ENCODE peak calls at places on chromosomes 13 and 19, in ten cellular contexts. One of them, this sample, is unnamed.

GRCh38 chr13:98508280-98509074 is 68.4 kb downstream of the STK24 start:
- DNase-seq in ureter: no peak
- DNase-seq in sciatic nerve: no peak
- DNase-seq in HCT116: peak; percentile 78
- DNase-seq in posterior cingulate gyrus: no peak
- DNase-seq in left ventricle myocardium superior: no peak
- DNase-seq in stimulated activated CD4-positive, alpha-beta T cell treated with anti-CD3 and anti-CD28 coated beads, Interleukin-2, amount 100 ng/mL, for 24 hours: no peak
- DNase-seq in tibial artery: no peak
- DNase-seq in effector memory CD4-positive, alpha-beta T cell: no peak
- DNase-seq in H54: no peak
- DNase-seq in this sample: peak; percentile 29

GRCh38 chr19:1252221-1252817 is 3.9 kb downstream of the MIDN start:
- DNase-seq in ureter: peak; percentile 95
- DNase-seq in sciatic nerve: peak; percentile 92
- DNase-seq in HCT116: no peak
- DNase-seq in posterior cingulate gyrus: peak; percentile 96
- DNase-seq in left ventricle myocardium superior: peak; percentile 94
- DNase-seq in stimulated activated CD4-positive, alpha-beta T cell treated with anti-CD3 and anti-CD28 coated beads, Interleukin-2, amount 100 ng/mL, for 24 hours: peak; percentile 71
- DNase-seq in tibial artery: peak; percentile 95
- DNase-seq in effector memory CD4-positive, alpha-beta T cell: peak; percentile 58
- DNase-seq in H54: peak; percentile 71
- DNase-seq in this sample: peak; percentile 88

GRCh38 chr13:112733661-112734379 is 44.0 kb downstream of the ATP11A start:
- DNase-seq in ureter: no peak
- DNase-seq in sciatic nerve: no peak
- DNase-seq in HCT116: no peak
- DNase-seq in posterior cingulate gyrus: peak; percentile 35
- DNase-seq in left ventricle myocardium superior: no peak
- DNase-seq in stimulated activated CD4-positive, alpha-beta T cell treated with anti-CD3 and anti-CD28 coated beads, Interleukin-2, amount 100 ng/mL, for 24 hours: no peak
- DNase-seq in tibial artery: no peak
- DNase-seq in effector memory CD4-positive, alpha-beta T cell: no peak
- DNase-seq in H54: no peak
- DNase-seq in this sample: peak; percentile 58

GRCh38 chr19:34155686-34156085 is 16.6 kb upstream of the LSM14A start:
- DNase-seq in ureter: no peak
- DNase-seq in sciatic nerve: no peak
- DNase-seq in HCT116: no peak
- DNase-seq in posterior cingulate gyrus: no peak
- DNase-seq in left ventricle myocardium superior: no peak
- DNase-seq in stimulated activated CD4-positive, alpha-beta T cell treated with anti-CD3 and anti-CD28 coated beads, Interleukin-2, amount 100 ng/mL, for 24 hours: no peak
- DNase-seq in tibial artery: no peak
- DNase-seq in effector memory CD4-positive, alpha-beta T cell: no peak
- DNase-seq in H54: no peak
- DNase-seq in this sample: no peak

GRCh38 chr19:14028901-14029300 is 953 bp downstream of the RLN3 start:
- DNase-seq in ureter: no peak
- DNase-seq in sciatic nerve: no peak
- DNase-seq in HCT116: no peak
- DNase-seq in posterior cingulate gyrus: peak; percentile 44
- DNase-seq in left ventricle myocardium superior: peak; percentile 2
- DNase-seq in stimulated activated CD4-positive, alpha-beta T cell treated with anti-CD3 and anti-CD28 coated beads, Interleukin-2, amount 100 ng/mL, for 24 hours: no peak
- DNase-seq in tibial artery: no peak
- DNase-seq in effector memory CD4-positive, alpha-beta T cell: no peak
- DNase-seq in H54: no peak
- DNase-seq in this sample: no peak

GRCh38 chr13:38967446-38967845 is 23.2 kb downstream of the STOML3 start:
- DNase-seq in ureter: no peak
- DNase-seq in sciatic nerve: no peak
- DNase-seq in HCT116: no peak
- DNase-seq in posterior cingulate gyrus: peak; percentile 85
- DNase-seq in left ventricle myocardium superior: no peak
- DNase-seq in stimulated activated CD4-positive, alpha-beta T cell treated with anti-CD3 and anti-CD28 coated beads, Interleukin-2, amount 100 ng/mL, for 24 hours: no peak
- DNase-seq in tibial artery: no peak
- DNase-seq in effector memory CD4-positive, alpha-beta T cell: no peak
- DNase-seq in H54: no peak
- DNase-seq in this sample: no peak

GRCh38 chr19:35509861-35510625 is 3.4 kb downstream of the DMKN start:
- DNase-seq in ureter: peak; percentile 88
- DNase-seq in sciatic nerve: peak; percentile 88
- DNase-seq in HCT116: peak; percentile 82
- DNase-seq in posterior cingulate gyrus: peak; percentile 95
- DNase-seq in left ventricle myocardium superior: peak; percentile 86
- DNase-seq in stimulated activated CD4-positive, alpha-beta T cell treated with anti-CD3 and anti-CD28 coated beads, Interleukin-2, amount 100 ng/mL, for 24 hours: peak; percentile 85
- DNase-seq in tibial artery: peak; percentile 49
- DNase-seq in effector memory CD4-positive, alpha-beta T cell: peak; percentile 38
- DNase-seq in H54: peak; percentile 95
- DNase-seq in this sample: peak; percentile 98

GRCh38 chr19:17184381-17184841 is 30.7 kb upstream of the USE1 start:
- DNase-seq in ureter: no peak
- DNase-seq in sciatic nerve: no peak
- DNase-seq in HCT116: no peak
- DNase-seq in posterior cingulate gyrus: no peak
- DNase-seq in left ventricle myocardium superior: no peak
- DNase-seq in stimulated activated CD4-positive, alpha-beta T cell treated with anti-CD3 and anti-CD28 coated beads, Interleukin-2, amount 100 ng/mL, for 24 hours: peak; percentile 42
- DNase-seq in tibial artery: no peak
- DNase-seq in effector memory CD4-positive, alpha-beta T cell: peak; percentile 21
- DNase-seq in H54: no peak
- DNase-seq in this sample: no peak

GRCh38 chr19:1279782-1280341 is 4.5 kb downstream of the FAM174C start:
- DNase-seq in ureter: peak; percentile 87
- DNase-seq in sciatic nerve: peak; percentile 90
- DNase-seq in HCT116: peak; percentile 64
- DNase-seq in posterior cingulate gyrus: peak; percentile 98
- DNase-seq in left ventricle myocardium superior: peak; percentile 89
- DNase-seq in stimulated activated CD4-positive, alpha-beta T cell treated with anti-CD3 and anti-CD28 coated beads, Interleukin-2, amount 100 ng/mL, for 24 hours: peak; percentile 85
- DNase-seq in tibial artery: peak; percentile 71
- DNase-seq in effector memory CD4-positive, alpha-beta T cell: peak; percentile 51
- DNase-seq in H54: peak; percentile 91
- DNase-seq in this sample: peak; percentile 83

GRCh38 chr19:11833541-11833940 is 15.0 kb upstream of the ZNF439 start:
- DNase-seq in ureter: no peak
- DNase-seq in sciatic nerve: no peak
- DNase-seq in HCT116: no peak
- DNase-seq in posterior cingulate gyrus: no peak
- DNase-seq in left ventricle myocardium superior: no peak
- DNase-seq in stimulated activated CD4-positive, alpha-beta T cell treated with anti-CD3 and anti-CD28 coated beads, Interleukin-2, amount 100 ng/mL, for 24 hours: no peak
- DNase-seq in tibial artery: no peak
- DNase-seq in effector memory CD4-positive, alpha-beta T cell: no peak
- DNase-seq in H54: no peak
- DNase-seq in this sample: no peak

GRCh38 chr19:10112037-10112751 is 701 bp downstream of the P2RY11 start:
- DNase-seq in ureter: no peak
- DNase-seq in sciatic nerve: no peak
- DNase-seq in HCT116: no peak
- DNase-seq in posterior cingulate gyrus: peak; percentile 73
- DNase-seq in left ventricle myocardium superior: no peak
- DNase-seq in stimulated activated CD4-positive, alpha-beta T cell treated with anti-CD3 and anti-CD28 coated beads, Interleukin-2, amount 100 ng/mL, for 24 hours: peak; percentile 73
- DNase-seq in tibial artery: no peak
- DNase-seq in effector memory CD4-positive, alpha-beta T cell: peak; percentile 64
- DNase-seq in H54: no peak
- DNase-seq in this sample: no peak

GRCh38 chr13:31056650-31057275 is 104.9 kb downstream of the HSPH1 start:
- DNase-seq in ureter: no peak
- DNase-seq in sciatic nerve: no peak
- DNase-seq in HCT116: no peak
- DNase-seq in posterior cingulate gyrus: peak; percentile 91
- DNase-seq in left ventricle myocardium superior: no peak
- DNase-seq in stimulated activated CD4-positive, alpha-beta T cell treated with anti-CD3 and anti-CD28 coated beads, Interleukin-2, amount 100 ng/mL, for 24 hours: no peak
- DNase-seq in tibial artery: no peak
- DNase-seq in effector memory CD4-positive, alpha-beta T cell: no peak
- DNase-seq in H54: no peak
- DNase-seq in this sample: no peak

GRCh38 chr13:37595162-37595561 is 3.4 kb downstream of the POSTN start:
- DNase-seq in ureter: no peak
- DNase-seq in sciatic nerve: no peak
- DNase-seq in HCT116: no peak
- DNase-seq in posterior cingulate gyrus: no peak
- DNase-seq in left ventricle myocardium superior: no peak
- DNase-seq in stimulated activated CD4-positive, alpha-beta T cell treated with anti-CD3 and anti-CD28 coated beads, Interleukin-2, amount 100 ng/mL, for 24 hours: no peak
- DNase-seq in tibial artery: no peak
- DNase-seq in effector memory CD4-positive, alpha-beta T cell: no peak
- DNase-seq in H54: no peak
- DNase-seq in this sample: no peak

This sample was measured in Caco-2.